ENCODE peak calls at places on chromosomes 6 and 20, in ten cellular contexts. G is suprapubic skin, K is HepG2, J is K562, U is upper lobe of left lung, F is transverse colon, H is SK-N-SH, O is stomach, Q is esophagus muscularis mucosa, L is GM12878. B is an unnamed sample.

GRCh38 chr6:109783245-109783990 is 92.3 kb downstream of the FIG4 start:
- DNase-seq in J (peak), G (no peak), U (no peak), H (no peak), O (no peak), K (no peak), L (no peak), Q (no peak), F (no peak), B (no peak)

GRCh38 chr6:107550241-107550840 is 60.4 kb downstream of the SOBP start:
- DNase-seq in F (no peak), H (no peak), L (peak), G (no peak), O (no peak), K (no peak), Q (no peak), J (no peak), U (no peak), B (no peak)

GRCh38 chr20:49207071-49207470 is 12.1 kb upstream of the DDX27 start:
- DNase-seq in K (peak), G (no peak), L (no peak), Q (no peak), O (no peak), U (no peak), J (peak), H (no peak), F (no peak), B (no peak)

GRCh38 chr20:62837790-62838458 is 21.1 kb downstream of the COL9A3 start:
- DNase-seq in U (peak), H (peak), J (no peak), O (peak), G (no peak), F (peak), K (peak), L (no peak), Q (no peak), B (peak)

GRCh38 chr6:145713746-145714145 is 21.6 kb downstream of the EPM2A start:
- DNase-seq in U (no peak), K (no peak), H (no peak), Q (no peak), J (no peak), G (no peak), O (no peak), L (no peak), F (no peak), B (no peak)

GRCh38 chr6:135606392-135606791 is 108.9 kb upstream of the AHI1 start:
- DNase-seq in J (no peak), K (no peak), O (no peak), L (no peak), H (no peak), Q (no peak), F (no peak), U (no peak), G (no peak), B (no peak)

GRCh38 chr6:113182370-113183141 is 674.6 kb upstream of the MARCKS start:
- DNase-seq in G (no peak), L (no peak), F (no peak), J (no peak), Q (no peak), U (no peak), K (peak), H (no peak), O (no peak), B (no peak)

GRCh38 chr20:13333793-13334192 is 112.7 kb downstream of the ISM1 start:
- DNase-seq in L (no peak), G (no peak), J (no peak), F (peak), O (no peak), Q (no peak), U (no peak), H (no peak), K (no peak), B (no peak)

GRCh38 chr20:22536141-22536828 is 48.1 kb downstream of the FOXA2 start:
- DNase-seq in K (no peak), H (no peak), U (no peak), O (no peak), J (no peak), G (no peak), F (no peak), Q (peak), L (no peak), B (no peak)

GRCh38 chr6:43149260-43149659 is 21.8 kb upstream of the SRF start:
- DNase-seq in L (no peak), O (no peak), K (no peak), G (no peak), U (no peak), Q (no peak), H (no peak), F (no peak), J (no peak), B (no peak)

GRCh38 chr6:102732908-102733307 is 1339.4 kb downstream of the GRIK2 start:
- DNase-seq in O (no peak), U (no peak), H (no peak), K (no peak), J (no peak), G (no peak), Q (no peak), F (no peak), L (no peak), B (no peak)

GRCh38 chr6:57173056-57173885 is 1.1 kb downstream of the BAG2 start:
- DNase-seq in L (no peak), H (peak), K (peak), J (peak), U (no peak), F (peak), Q (no peak), G (no peak), O (no peak), B (no peak)

GRCh38 chr20:64035066-64035932 is 683 bp upstream of the C20orf204 start:
- DNase-seq in U (peak), K (no peak), O (no peak), F (no peak), Q (no peak), L (peak), G (no peak), J (no peak), H (no peak), B (peak)

GRCh38 chr6:16450285-16450684 is 211.9 kb downstream of the GMPR start:
- DNase-seq in L (no peak), Q (no peak), O (no peak), J (no peak), F (no peak), U (no peak), H (no peak), K (no peak), G (no peak), B (no peak)

GRCh38 chr6:149080511-149080910 is 237.0 kb upstream of the TAB2 start:
- DNase-seq in G (no peak), F (no peak), U (no peak), K (no peak), J (no peak), Q (no peak), L (no peak), O (no peak), H (no peak), B (no peak)

GRCh38 chr6:74187811-74188210 is 491.8 kb downstream of the CD109 start:
- DNase-seq in G (no peak), H (no peak), K (no peak), F (no peak), O (no peak), U (no peak), Q (no peak), L (no peak), J (no peak), B (no peak)

GRCh38 chr6:141851063-141851462 is 281.7 kb upstream of the GJE1 start:
- DNase-seq in J (no peak), K (no peak), O (no peak), L (no peak), H (no peak), U (no peak), G (no peak), Q (no peak), F (no peak), B (no peak)

GRCh38 chr20:23002276-23002675 is 32.8 kb upstream of the SSTR4 start:
- DNase-seq in Q (no peak), L (no peak), H (no peak), G (no peak), O (no peak), F (no peak), U (no peak), K (no peak), J (no peak), B (no peak)

GRCh38 chr6:157552171-157552747 is 171.3 kb downstream of the ZDHHC14 start:
- DNase-seq in U (no peak), Q (no peak), F (no peak), O (no peak), G (no peak), J (no peak), L (no peak), K (no peak), H (no peak), B (no peak)

GRCh38 chr6:29757701-29758293 is 34.6 kb downstream of the HLA-F start:
- DNase-seq in F (no peak), L (no peak), O (no peak), K (no peak), H (no peak), U (no peak), Q (no peak), J (no peak), G (no peak), B (no peak)

GRCh38 chr6:108167449-108167903 is 1.7 kb downstream of the NR2E1 start:
- DNase-seq in O (no peak), J (no peak), G (no peak), Q (no peak), F (no peak), U (peak), L (no peak), H (no peak), K (no peak), B (no peak)

GRCh38 chr6:106005954-106006353 is 80.2 kb upstream of the PRDM1 start:
- DNase-seq in H (no peak), L (no peak), Q (no peak), J (no peak), G (no peak), F (no peak), K (no peak), U (no peak), O (no peak), B (no peak)

GRCh38 chr6:136757150-136757549 is 35.1 kb downstream of the MAP3K5 start:
- DNase-seq in Q (no peak), U (no peak), O (no peak), F (no peak), K (no peak), G (no peak), L (no peak), H (no peak), J (no peak), B (no peak)

GRCh38 chr20:60447703-60448102 is 489.5 kb downstream of the CDH26 start:
- DNase-seq in O (no peak), K (no peak), J (no peak), F (no peak), H (no peak), Q (peak), L (no peak), G (no peak), U (no peak), B (no peak)

GRCh38 chr20:59399426-59400099 is 99.2 kb downstream of the EDN3 start:
- DNase-seq in O (no peak), Q (no peak), L (no peak), K (no peak), H (no peak), J (no peak), F (no peak), U (no peak), G (no peak), B (no peak)

GRCh38 chr6:31510007-31510406 is 12.1 kb downstream of the MICB start:
- DNase-seq in H (no peak), K (no peak), J (no peak), F (no peak), Q (peak), O (peak), G (no peak), U (no peak), L (no peak), B (no peak)

GRCh38 chr20:21050710-21051109 is 55.4 kb downstream of the LINC00237 start:
- DNase-seq in O (no peak), F (no peak), G (no peak), J (no peak), Q (peak), H (no peak), K (no peak), U (no peak), L (no peak), B (no peak)

GRCh38 chr6:15239606-15240364 is 6.1 kb upstream of the JARID2 start:
- DNase-seq in O (no peak), Q (no peak), H (no peak), K (no peak), U (no peak), J (no peak), F (no peak), G (no peak), L (no peak), B (no peak)

GRCh38 chr6:166747644-166748595 is 120.9 kb upstream of the RPS6KA2 start:
- DNase-seq in L (no peak), U (no peak), G (no peak), H (peak), O (no peak), Q (no peak), F (no peak), K (no peak), J (no peak), B (no peak)

GRCh38 chr6:169045486-169045885 is 208.2 kb downstream of the THBS2 start:
- DNase-seq in O (no peak), H (no peak), U (no peak), L (no peak), F (no peak), G (no peak), Q (peak), J (no peak), K (no peak), B (no peak)

GRCh38 chr6:49327005-49327404 is 136.0 kb downstream of the MMUT start:
- DNase-seq in K (no peak), F (no peak), Q (no peak), U (no peak), O (no peak), J (no peak), H (no peak), L (no peak), G (no peak), B (no peak)

GRCh38 chr20:37946946-37947345 is 44.0 kb downstream of the VSTM2L start:
- DNase-seq in Q (no peak), J (no peak), U (no peak), K (no peak), H (no peak), F (no peak), L (no peak), G (peak), O (no peak), B (no peak)

GRCh38 chr20:39916236-39916635 is 772.8 kb downstream of the MAFB start:
- DNase-seq in G (no peak), L (no peak), J (no peak), H (no peak), O (no peak), F (no peak), U (no peak), Q (no peak), K (no peak), B (no peak)

GRCh38 chr6:167152858-167153257 is 4.9 kb downstream of the GPR31 start:
- DNase-seq in Q (no peak), K (no peak), U (no peak), L (peak), O (no peak), J (no peak), F (no peak), H (no peak), G (no peak), B (no peak)

DNA sequence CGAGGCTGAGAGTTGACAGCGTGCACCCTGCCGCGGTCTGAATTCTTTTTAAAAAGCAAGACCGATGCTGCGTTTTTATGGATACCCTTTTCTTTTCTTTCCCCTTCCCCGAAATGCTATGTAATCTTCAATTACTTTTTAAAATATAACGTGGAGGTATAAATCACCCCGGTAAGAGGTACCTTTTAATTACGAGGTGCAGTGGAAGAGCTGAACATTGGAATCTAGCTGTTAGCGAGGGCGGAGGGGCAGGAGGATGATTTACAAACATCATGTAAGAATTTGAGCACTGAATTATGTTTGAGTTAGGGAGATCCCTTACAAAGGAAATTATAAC is 1.2 kb downstream of the EYA2 start:
- DNase-seq in J (no peak), Q (no peak), K (no peak), L (no peak), H (no peak), O (no peak), F (no peak), G (no peak), U (no peak), B (no peak)
- TF ChIP-seq EP300 in J (no peak), Q (no peak), K (no peak), L (no peak), H (no peak), O (no peak), F (no peak), G (no peak), U (no peak), B (no peak)

DNA sequence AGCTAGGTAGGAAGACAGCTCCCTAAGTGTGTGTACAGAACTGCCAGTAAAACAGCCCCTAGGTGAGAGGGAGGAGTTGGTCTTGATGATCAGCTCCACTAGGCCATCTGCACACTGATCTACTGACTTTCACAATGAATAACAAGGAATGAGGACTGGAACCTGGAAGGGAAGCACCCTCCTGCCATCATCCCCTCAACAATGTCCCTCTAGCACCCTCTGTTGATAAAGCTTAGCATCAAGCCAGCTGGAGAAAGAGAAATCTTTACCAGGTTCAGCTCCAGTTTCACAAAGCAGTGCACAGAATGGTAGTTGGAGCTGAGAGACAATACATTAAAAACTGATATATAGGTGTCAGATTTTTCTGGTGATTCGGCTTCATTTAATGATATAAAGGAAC is 57.2 kb upstream of the IRAK1BP1 start:
- DNase-seq in J (peak), K (peak), G (no peak), Q (no peak), L (no peak), H (peak), U (no peak), F (peak), O (no peak), B (no peak)
- TF ChIP-seq CTCF in J (peak), K (peak), G (peak), Q (no peak), L (peak), H (peak), U (no peak), F (peak), O (no peak), B (no peak)

DNA sequence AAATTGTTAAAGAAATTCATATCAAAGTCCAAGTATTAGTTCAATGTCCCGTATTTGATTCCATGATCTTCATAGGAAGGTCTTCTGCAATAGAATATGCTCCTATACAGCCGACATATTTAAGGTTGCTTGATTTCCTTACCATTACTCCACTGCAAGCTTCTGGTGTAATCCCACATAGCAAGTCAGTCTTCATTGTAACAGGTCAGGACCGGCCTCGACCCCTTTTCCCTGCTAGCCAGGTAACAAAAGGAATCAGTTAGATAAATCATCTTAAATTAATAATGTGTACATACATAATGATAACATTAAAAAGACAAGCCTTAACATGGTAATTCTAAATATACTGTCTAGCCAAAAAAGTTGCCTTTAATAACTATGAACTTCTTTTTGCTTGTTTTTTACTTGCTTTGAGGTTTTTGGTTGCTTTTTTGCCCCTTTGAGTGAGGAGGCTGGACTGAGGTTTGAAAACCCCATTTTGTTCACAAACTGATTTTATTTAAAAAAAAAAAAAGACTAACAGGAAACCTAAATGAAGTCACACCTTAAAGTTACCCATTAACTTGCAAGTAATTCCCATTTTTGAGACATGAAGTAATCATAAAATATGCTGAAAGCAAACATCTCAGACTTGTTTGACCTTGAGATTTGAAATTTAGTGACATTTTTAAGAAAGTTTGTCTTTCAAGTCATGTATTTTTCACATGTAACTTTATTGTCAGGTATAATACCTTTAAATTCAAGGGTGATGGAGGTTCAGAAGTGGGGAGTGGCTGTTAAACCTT is 19.2 kb upstream of the SNX14 start:
- DNase-seq in O (no peak), F (no peak), H (no peak), K (no peak), L (no peak), G (no peak), Q (no peak), U (no peak), J (no peak), B (no peak)
- TF ChIP-seq POLR2AphosphoS5 in O (no peak), F (no peak), H (no peak), K (no peak), L (no peak), G (no peak), Q (no peak), U (no peak), J (peak), B (no peak)

DNA sequence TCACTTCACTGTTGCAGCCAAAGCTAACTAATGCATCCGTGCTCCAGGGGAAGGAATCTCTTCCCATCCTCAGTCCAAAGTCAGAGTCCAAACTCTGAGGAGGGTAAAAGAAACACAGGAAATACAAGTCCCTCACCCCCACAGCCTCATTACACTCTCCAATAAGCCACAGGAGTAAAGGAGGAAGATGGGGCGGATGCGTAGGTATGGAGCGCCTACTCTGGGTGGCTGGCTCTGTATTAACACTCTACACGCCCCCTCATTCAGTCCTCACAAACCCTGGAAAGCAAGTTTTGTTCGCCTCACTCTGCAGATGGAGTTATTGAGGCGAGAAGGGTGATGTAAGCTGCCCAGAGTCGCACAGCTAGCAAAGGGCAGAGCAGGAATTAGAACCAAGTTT is 242.9 kb downstream of the NRN1 start:
- DNase-seq in H (no peak), G (no peak), U (no peak), L (peak), K (no peak), Q (no peak), J (no peak), F (no peak), O (no peak), B (no peak)
- TF ChIP-seq EP300 in H (no peak), G (no peak), U (no peak), L (no peak), K (no peak), Q (no peak), J (no peak), F (no peak), O (no peak), B (no peak)

GRCh38 chr20:3330046-3330741 is 77.3 kb downstream of the DNAAF9 start:
- DNase-seq in O (no peak), G (no peak), H (no peak), Q (no peak), J (no peak), F (no peak), U (no peak), L (no peak), K (no peak), B (no peak)
- TF ChIP-seq CTCF in O (no peak), G (no peak), H (peak), Q (no peak), J (no peak), F (no peak), U (no peak), L (no peak), K (no peak), B (no peak)

GRCh38 chr20:32596681-32597252 is 11.6 kb upstream of the NOL4L start:
- DNase-seq in Q (no peak), F (no peak), J (no peak), H (no peak), K (no peak), L (no peak), O (no peak), G (no peak), U (no peak), B (no peak)
- TF ChIP-seq POLR2AphosphoS5 in Q (no peak), F (no peak), J (no peak), H (no peak), K (no peak), L (no peak), O (no peak), G (no peak), U (no peak), B (no peak)

B was measured in sigmoid colon.